ENCODE peak calls at places on chromosomes 12 and 14, in nine cellular contexts. One of them, this sample, is unnamed.

GRCh38 chr12:29901585-29901984 is 117.8 kb upstream of the TMTC1 start:
- DNase-seq in AG04450: no peak
- DNase-seq in cardiac muscle cell: no peak
- DNase-seq in thoracic aorta: no peak
- DNase-seq in aorta: no peak
- DNase-seq in CD4-positive, alpha-beta memory T cell: no peak
- DNase-seq in naive thymus-derived CD4-positive, alpha-beta T cell: no peak
- DNase-seq in uterus: no peak
- DNase-seq in thyroid gland: no peak
- DNase-seq in this sample: no peak

GRCh38 chr12:107474639-107475539 is 210.7 kb upstream of the PWP1 start:
- DNase-seq in AG04450: no peak
- DNase-seq in cardiac muscle cell: no peak
- DNase-seq in thoracic aorta: no peak
- DNase-seq in aorta: no peak
- DNase-seq in CD4-positive, alpha-beta memory T cell: no peak
- DNase-seq in naive thymus-derived CD4-positive, alpha-beta T cell: no peak
- DNase-seq in uterus: no peak
- DNase-seq in thyroid gland: no peak
- DNase-seq in this sample: no peak

GRCh38 chr12:43742106-43742505 is 16.5 kb downstream of the PUS7L start:
- DNase-seq in AG04450: no peak
- DNase-seq in cardiac muscle cell: no peak
- DNase-seq in thoracic aorta: no peak
- DNase-seq in aorta: no peak
- DNase-seq in CD4-positive, alpha-beta memory T cell: no peak
- DNase-seq in naive thymus-derived CD4-positive, alpha-beta T cell: no peak
- DNase-seq in uterus: no peak
- DNase-seq in thyroid gland: no peak
- DNase-seq in this sample: no peak

GRCh38 chr12:106605254-106605653 is 22.4 kb downstream of the RFX4 start:
- DNase-seq in AG04450: no peak
- DNase-seq in cardiac muscle cell: no peak
- DNase-seq in thoracic aorta: no peak
- DNase-seq in aorta: no peak
- DNase-seq in CD4-positive, alpha-beta memory T cell: no peak
- DNase-seq in naive thymus-derived CD4-positive, alpha-beta T cell: no peak
- DNase-seq in uterus: no peak
- DNase-seq in thyroid gland: no peak
- DNase-seq in this sample: no peak

GRCh38 chr14:101497910-101498860 is 63.1 kb upstream of the DIO3 start:
- DNase-seq in AG04450: no peak
- DNase-seq in cardiac muscle cell: no peak
- DNase-seq in thoracic aorta: no peak
- DNase-seq in aorta: peak
- DNase-seq in CD4-positive, alpha-beta memory T cell: no peak
- DNase-seq in naive thymus-derived CD4-positive, alpha-beta T cell: no peak
- DNase-seq in uterus: peak
- DNase-seq in thyroid gland: no peak
- DNase-seq in this sample: no peak

GRCh38 chr14:63725786-63726185 is 2.1 kb downstream of the SGPP1 start:
- DNase-seq in AG04450: no peak
- DNase-seq in cardiac muscle cell: no peak
- DNase-seq in thoracic aorta: no peak
- DNase-seq in aorta: no peak
- DNase-seq in CD4-positive, alpha-beta memory T cell: no peak
- DNase-seq in naive thymus-derived CD4-positive, alpha-beta T cell: no peak
- DNase-seq in uterus: no peak
- DNase-seq in thyroid gland: no peak
- DNase-seq in this sample: no peak

GRCh38 chr14:40981247-40981646 is 625.4 kb upstream of the LRFN5 start:
- DNase-seq in AG04450: no peak
- DNase-seq in cardiac muscle cell: no peak
- DNase-seq in thoracic aorta: no peak
- DNase-seq in aorta: no peak
- DNase-seq in CD4-positive, alpha-beta memory T cell: no peak
- DNase-seq in naive thymus-derived CD4-positive, alpha-beta T cell: no peak
- DNase-seq in uterus: no peak
- DNase-seq in thyroid gland: no peak
- DNase-seq in this sample: no peak

GRCh38 chr12:124565071-124565491 is 2.3 kb downstream of the NCOR2 start:
- DNase-seq in AG04450: no peak
- DNase-seq in cardiac muscle cell: no peak
- DNase-seq in thoracic aorta: peak
- DNase-seq in aorta: peak
- DNase-seq in CD4-positive, alpha-beta memory T cell: no peak
- DNase-seq in naive thymus-derived CD4-positive, alpha-beta T cell: no peak
- DNase-seq in uterus: no peak
- DNase-seq in thyroid gland: peak
- DNase-seq in this sample: peak

GRCh38 chr12:77888611-77889010 is 57.9 kb downstream of the NAV3 start:
- DNase-seq in AG04450: peak
- DNase-seq in cardiac muscle cell: no peak
- DNase-seq in thoracic aorta: no peak
- DNase-seq in aorta: no peak
- DNase-seq in CD4-positive, alpha-beta memory T cell: no peak
- DNase-seq in naive thymus-derived CD4-positive, alpha-beta T cell: no peak
- DNase-seq in uterus: no peak
- DNase-seq in thyroid gland: no peak
- DNase-seq in this sample: no peak

GRCh38 chr12:9851927-9852326 is 17.2 kb downstream of the CLEC2B start:
- DNase-seq in AG04450: no peak
- DNase-seq in cardiac muscle cell: no peak
- DNase-seq in thoracic aorta: no peak
- DNase-seq in aorta: no peak
- DNase-seq in CD4-positive, alpha-beta memory T cell: no peak
- DNase-seq in naive thymus-derived CD4-positive, alpha-beta T cell: no peak
- DNase-seq in uterus: no peak
- DNase-seq in thyroid gland: no peak
- DNase-seq in this sample: no peak

GRCh38 chr14:22919601-22919921 is 612 bp upstream of the RBM23 start:
- DNase-seq in AG04450: no peak
- DNase-seq in cardiac muscle cell: no peak
- DNase-seq in thoracic aorta: no peak
- DNase-seq in aorta: no peak
- DNase-seq in CD4-positive, alpha-beta memory T cell: no peak
- DNase-seq in naive thymus-derived CD4-positive, alpha-beta T cell: no peak
- DNase-seq in uterus: no peak
- DNase-seq in thyroid gland: no peak
- DNase-seq in this sample: no peak

GRCh38 chr12:117189725-117190209 is 503 bp downstream of the FBXO21 start:
- DNase-seq in AG04450: no peak
- DNase-seq in cardiac muscle cell: peak
- DNase-seq in thoracic aorta: no peak
- DNase-seq in aorta: peak
- DNase-seq in CD4-positive, alpha-beta memory T cell: no peak
- DNase-seq in naive thymus-derived CD4-positive, alpha-beta T cell: peak
- DNase-seq in uterus: peak
- DNase-seq in thyroid gland: peak
- DNase-seq in this sample: peak

GRCh38 chr12:94792690-94793089 is 142.3 kb upstream of the TMCC3 start:
- DNase-seq in AG04450: no peak
- DNase-seq in cardiac muscle cell: no peak
- DNase-seq in thoracic aorta: no peak
- DNase-seq in aorta: no peak
- DNase-seq in CD4-positive, alpha-beta memory T cell: no peak
- DNase-seq in naive thymus-derived CD4-positive, alpha-beta T cell: no peak
- DNase-seq in uterus: no peak
- DNase-seq in thyroid gland: no peak
- DNase-seq in this sample: no peak

GRCh38 chr12:63900922-63901793 is 56.7 kb downstream of the SRGAP1 start:
- DNase-seq in AG04450: no peak
- DNase-seq in cardiac muscle cell: no peak
- DNase-seq in thoracic aorta: no peak
- DNase-seq in aorta: no peak
- DNase-seq in CD4-positive, alpha-beta memory T cell: no peak
- DNase-seq in naive thymus-derived CD4-positive, alpha-beta T cell: no peak
- DNase-seq in uterus: no peak
- DNase-seq in thyroid gland: no peak
- DNase-seq in this sample: no peak
- H3K27ac ChIP-seq in AG04450: no peak
- H3K27ac ChIP-seq in cardiac muscle cell: no peak
- H3K27ac ChIP-seq in thoracic aorta: no peak
- H3K27ac ChIP-seq in aorta: no peak
- H3K27ac ChIP-seq in CD4-positive, alpha-beta memory T cell: no peak
- H3K27ac ChIP-seq in naive thymus-derived CD4-positive, alpha-beta T cell: no peak
- H3K27ac ChIP-seq in uterus: no peak
- H3K27ac ChIP-seq in thyroid gland: no peak
- H3K27ac ChIP-seq in this sample: no peak

GRCh38 chr12:45336762-45337596 is 121.1 kb downstream of the ANO6 start:
- DNase-seq in AG04450: peak
- DNase-seq in cardiac muscle cell: no peak
- DNase-seq in thoracic aorta: no peak
- DNase-seq in aorta: no peak
- DNase-seq in CD4-positive, alpha-beta memory T cell: no peak
- DNase-seq in naive thymus-derived CD4-positive, alpha-beta T cell: no peak
- DNase-seq in uterus: no peak
- DNase-seq in thyroid gland: no peak
- DNase-seq in this sample: no peak
- H3K27ac ChIP-seq in AG04450: peak
- H3K27ac ChIP-seq in cardiac muscle cell: peak
- H3K27ac ChIP-seq in thoracic aorta: no peak
- H3K27ac ChIP-seq in aorta: no peak
- H3K27ac ChIP-seq in CD4-positive, alpha-beta memory T cell: no peak
- H3K27ac ChIP-seq in naive thymus-derived CD4-positive, alpha-beta T cell: no peak
- H3K27ac ChIP-seq in uterus: no peak
- H3K27ac ChIP-seq in thyroid gland: no peak
- H3K27ac ChIP-seq in this sample: no peak

GRCh38 chr14:31568151-31568550 is 6.9 kb downstream of the NUBPL start:
- DNase-seq in AG04450: peak
- DNase-seq in cardiac muscle cell: no peak
- DNase-seq in thoracic aorta: no peak
- DNase-seq in aorta: no peak
- DNase-seq in CD4-positive, alpha-beta memory T cell: no peak
- DNase-seq in naive thymus-derived CD4-positive, alpha-beta T cell: peak
- DNase-seq in uterus: no peak
- DNase-seq in thyroid gland: no peak
- DNase-seq in this sample: no peak
- H3K27ac ChIP-seq in AG04450: no peak
- H3K27ac ChIP-seq in cardiac muscle cell: no peak
- H3K27ac ChIP-seq in thoracic aorta: no peak
- H3K27ac ChIP-seq in aorta: no peak
- H3K27ac ChIP-seq in CD4-positive, alpha-beta memory T cell: no peak
- H3K27ac ChIP-seq in naive thymus-derived CD4-positive, alpha-beta T cell: no peak
- H3K27ac ChIP-seq in uterus: peak
- H3K27ac ChIP-seq in thyroid gland: no peak
- H3K27ac ChIP-seq in this sample: no peak

GRCh38 chr12:122420471-122421262 is 1.8 kb downstream of the CLIP1 start:
- DNase-seq in AG04450: no peak
- DNase-seq in cardiac muscle cell: peak
- DNase-seq in thoracic aorta: no peak
- DNase-seq in aorta: peak
- DNase-seq in CD4-positive, alpha-beta memory T cell: no peak
- DNase-seq in naive thymus-derived CD4-positive, alpha-beta T cell: no peak
- DNase-seq in uterus: no peak
- DNase-seq in thyroid gland: no peak
- DNase-seq in this sample: no peak

GRCh38 chr12:122422769-122423257 is 344 bp upstream of the CLIP1 start:
- DNase-seq in AG04450: no peak
- DNase-seq in cardiac muscle cell: no peak
- DNase-seq in thoracic aorta: no peak
- DNase-seq in aorta: peak
- DNase-seq in CD4-positive, alpha-beta memory T cell: peak
- DNase-seq in naive thymus-derived CD4-positive, alpha-beta T cell: peak
- DNase-seq in uterus: peak
- DNase-seq in thyroid gland: peak
- DNase-seq in this sample: no peak

GRCh38 chr12:122421815-122422737 is at the start of gene CLIP1:
- DNase-seq in AG04450: no peak
- DNase-seq in cardiac muscle cell: peak
- DNase-seq in thoracic aorta: no peak
- DNase-seq in aorta: peak
- DNase-seq in CD4-positive, alpha-beta memory T cell: peak
- DNase-seq in naive thymus-derived CD4-positive, alpha-beta T cell: peak
- DNase-seq in uterus: peak
- DNase-seq in thyroid gland: peak
- DNase-seq in this sample: no peak

GRCh38 chr12:122421263-122421814 is 1.1 kb downstream of the CLIP1 start:
- DNase-seq in AG04450: no peak
- DNase-seq in cardiac muscle cell: peak
- DNase-seq in thoracic aorta: no peak
- DNase-seq in aorta: peak
- DNase-seq in CD4-positive, alpha-beta memory T cell: peak
- DNase-seq in naive thymus-derived CD4-positive, alpha-beta T cell: no peak
- DNase-seq in uterus: peak
- DNase-seq in thyroid gland: peak
- DNase-seq in this sample: no peak

GRCh38 chr12:122423258-122424165 is 1.0 kb upstream of the CLIP1 start:
- DNase-seq in AG04450: no peak
- DNase-seq in cardiac muscle cell: peak
- DNase-seq in thoracic aorta: no peak
- DNase-seq in aorta: peak
- DNase-seq in CD4-positive, alpha-beta memory T cell: no peak
- DNase-seq in naive thymus-derived CD4-positive, alpha-beta T cell: no peak
- DNase-seq in uterus: no peak
- DNase-seq in thyroid gland: peak
- DNase-seq in this sample: peak
- H3K27ac ChIP-seq in AG04450: peak
- H3K27ac ChIP-seq in cardiac muscle cell: peak
- H3K27ac ChIP-seq in thoracic aorta: peak
- H3K27ac ChIP-seq in aorta: peak
- H3K27ac ChIP-seq in CD4-positive, alpha-beta memory T cell: peak
- H3K27ac ChIP-seq in naive thymus-derived CD4-positive, alpha-beta T cell: peak
- H3K27ac ChIP-seq in uterus: peak
- H3K27ac ChIP-seq in thyroid gland: peak
- H3K27ac ChIP-seq in this sample: peak

GRCh38 chr12:64670856-64671639 is 60.8 kb downstream of the RASSF3 start:
- DNase-seq in AG04450: no peak
- DNase-seq in cardiac muscle cell: peak
- DNase-seq in thoracic aorta: no peak
- DNase-seq in aorta: no peak
- DNase-seq in CD4-positive, alpha-beta memory T cell: no peak
- DNase-seq in naive thymus-derived CD4-positive, alpha-beta T cell: no peak
- DNase-seq in uterus: no peak
- DNase-seq in thyroid gland: no peak
- DNase-seq in this sample: no peak

GRCh38 chr12:64671682-64672081 is 61.4 kb downstream of the RASSF3 start:
- DNase-seq in AG04450: no peak
- DNase-seq in cardiac muscle cell: no peak
- DNase-seq in thoracic aorta: no peak
- DNase-seq in aorta: no peak
- DNase-seq in CD4-positive, alpha-beta memory T cell: no peak
- DNase-seq in naive thymus-derived CD4-positive, alpha-beta T cell: no peak
- DNase-seq in uterus: no peak
- DNase-seq in thyroid gland: no peak
- DNase-seq in this sample: no peak

GRCh38 chr12:64672925-64673409 is 62.7 kb downstream of the RASSF3 start:
- DNase-seq in AG04450: no peak
- DNase-seq in cardiac muscle cell: no peak
- DNase-seq in thoracic aorta: no peak
- DNase-seq in aorta: no peak
- DNase-seq in CD4-positive, alpha-beta memory T cell: no peak
- DNase-seq in naive thymus-derived CD4-positive, alpha-beta T cell: peak
- DNase-seq in uterus: peak
- DNase-seq in thyroid gland: peak
- DNase-seq in this sample: no peak

GRCh38 chr12:64669270-64669842 is 59.1 kb downstream of the RASSF3 start:
- DNase-seq in AG04450: no peak
- DNase-seq in cardiac muscle cell: peak
- DNase-seq in thoracic aorta: no peak
- DNase-seq in aorta: peak
- DNase-seq in CD4-positive, alpha-beta memory T cell: peak
- DNase-seq in naive thymus-derived CD4-positive, alpha-beta T cell: peak
- DNase-seq in uterus: no peak
- DNase-seq in thyroid gland: peak
- DNase-seq in this sample: no peak

GRCh38 chr12:64670039-64670438 is 59.7 kb downstream of the RASSF3 start:
- DNase-seq in AG04450: no peak
- DNase-seq in cardiac muscle cell: no peak
- DNase-seq in thoracic aorta: no peak
- DNase-seq in aorta: no peak
- DNase-seq in CD4-positive, alpha-beta memory T cell: no peak
- DNase-seq in naive thymus-derived CD4-positive, alpha-beta T cell: no peak
- DNase-seq in uterus: no peak
- DNase-seq in thyroid gland: no peak
- DNase-seq in this sample: no peak
- H3K27ac ChIP-seq in AG04450: no peak
- H3K27ac ChIP-seq in cardiac muscle cell: no peak
- H3K27ac ChIP-seq in thoracic aorta: peak
- H3K27ac ChIP-seq in aorta: peak
- H3K27ac ChIP-seq in CD4-positive, alpha-beta memory T cell: peak
- H3K27ac ChIP-seq in naive thymus-derived CD4-positive, alpha-beta T cell: peak
- H3K27ac ChIP-seq in uterus: peak
- H3K27ac ChIP-seq in thyroid gland: no peak
- H3K27ac ChIP-seq in this sample: no peak